ENCODE peak calls at places on chromosomes 5 and 9, in ten cellular contexts. G is right atrium auricular region, R is cardiac fibroblast, T is nephron progenitor cell, Y is MCF 10A, D is foreskin keratinocyte, C is endothelial cell, U is WTC11, Z is fibroblast of lung, S is progenitor cell of endocrine pancreas. K is an unnamed sample.

GRCh38 chr9:16628421-16628820 is 242.0 kb downstream of the BNC2 start:
- DNase-seq in G (no peak), R (peak), T (no peak), Y (no peak), D (no peak), C (no peak), U (no peak), Z (peak), S (no peak), K (no peak)

GRCh38 chr9:22813520-22813919 is 366.9 kb downstream of the DMRTA1 start:
- DNase-seq in G (no peak), R (peak), T (no peak), Y (peak), D (no peak), C (no peak), U (no peak), Z (peak), S (no peak), K (peak)

GRCh38 chr9:112273826-112274225 is 59.6 kb downstream of the PTBP3 start:
- DNase-seq in G (no peak), R (no peak), T (no peak), Y (no peak), D (no peak), C (no peak), U (no peak), Z (no peak), S (no peak), K (no peak)

GRCh38 chr9:1875921-1876448 is 139.2 kb upstream of the SMARCA2 start:
- DNase-seq in G (no peak), R (no peak), T (no peak), Y (no peak), D (no peak), C (no peak), U (no peak), Z (no peak), S (no peak), K (no peak)

GRCh38 chr9:121057821-121058220 is 7.7 kb upstream of the C5 start:
- DNase-seq in G (no peak), R (no peak), T (no peak), Y (no peak), D (no peak), C (no peak), U (no peak), Z (no peak), S (no peak), K (no peak)

GRCh38 chr5:9168791-9169611 is 376.9 kb downstream of the SEMA5A start:
- DNase-seq in G (no peak), R (peak), T (no peak), Y (peak), D (peak), C (no peak), U (no peak), Z (peak), S (no peak), K (no peak)

GRCh38 chr5:56128166-56128565 is 105.0 kb downstream of the ANKRD55 start:
- DNase-seq in G (no peak), R (no peak), T (no peak), Y (no peak), D (no peak), C (no peak), U (no peak), Z (no peak), S (no peak), K (no peak)

GRCh38 chr5:151383011-151383410 is 35.7 kb upstream of the SLC36A2 start:
- DNase-seq in G (no peak), R (no peak), T (peak), Y (peak), D (no peak), C (no peak), U (no peak), Z (no peak), S (no peak), K (no peak)

GRCh38 chr5:43602456-43602817 is 543 bp upstream of the NNT start:
- DNase-seq in G (no peak), R (peak), T (peak), Y (peak), D (peak), C (no peak), U (peak), Z (peak), S (peak), K (peak)

GRCh38 chr9:37693265-37693664 is 42.5 kb downstream of the FRMPD1 start:
- DNase-seq in G (no peak), R (peak), T (no peak), Y (no peak), D (no peak), C (no peak), U (no peak), Z (no peak), S (no peak), K (peak)

GRCh38 chr5:153714732-153715287 is 224.3 kb downstream of the GRIA1 start:
- DNase-seq in G (no peak), R (peak), T (no peak), Y (no peak), D (no peak), C (no peak), U (no peak), Z (peak), S (no peak), K (peak)

GRCh38 chr5:153707626-153708025 is 217.2 kb downstream of the GRIA1 start:
- DNase-seq in G (no peak), R (no peak), T (no peak), Y (no peak), D (no peak), C (no peak), U (no peak), Z (no peak), S (no peak), K (no peak)

GRCh38 chr5:153713913-153714312 is 223.4 kb downstream of the GRIA1 start:
- DNase-seq in G (no peak), R (no peak), T (no peak), Y (no peak), D (no peak), C (no peak), U (no peak), Z (peak), S (no peak), K (no peak)

GRCh38 chr5:153712946-153713345 is 222.5 kb downstream of the GRIA1 start:
- DNase-seq in G (no peak), R (no peak), T (no peak), Y (no peak), D (no peak), C (no peak), U (no peak), Z (no peak), S (no peak), K (no peak)

GRCh38 chr5:153711755-153712154 is 221.3 kb downstream of the GRIA1 start:
- DNase-seq in G (no peak), R (peak), T (no peak), Y (no peak), D (no peak), C (no peak), U (no peak), Z (peak), S (no peak), K (no peak)
- TF ChIP-seq CTCF in G (peak), R (peak), T (no peak), Y (peak), D (peak), C (no peak), U (no peak), Z (no peak), S (no peak), K (peak)

GRCh38 chr9:6078382-6079105 is 63.1 kb upstream of the RANBP6 start:
- DNase-seq in G (no peak), R (peak), T (no peak), Y (no peak), D (no peak), C (no peak), U (peak), Z (peak), S (no peak), K (no peak)

GRCh38 chr9:6086006-6086655 is 70.7 kb upstream of the RANBP6 start:
- DNase-seq in G (no peak), R (no peak), T (peak), Y (no peak), D (no peak), C (no peak), U (no peak), Z (peak), S (no peak), K (no peak)

GRCh38 chr9:6076856-6077255 is 61.4 kb upstream of the RANBP6 start:
- DNase-seq in G (no peak), R (peak), T (no peak), Y (peak), D (peak), C (no peak), U (no peak), Z (peak), S (no peak), K (no peak)

GRCh38 chr9:6079386-6079785 is 64.0 kb upstream of the RANBP6 start:
- DNase-seq in G (no peak), R (no peak), T (no peak), Y (no peak), D (no peak), C (no peak), U (no peak), Z (no peak), S (no peak), K (no peak)

DNA sequence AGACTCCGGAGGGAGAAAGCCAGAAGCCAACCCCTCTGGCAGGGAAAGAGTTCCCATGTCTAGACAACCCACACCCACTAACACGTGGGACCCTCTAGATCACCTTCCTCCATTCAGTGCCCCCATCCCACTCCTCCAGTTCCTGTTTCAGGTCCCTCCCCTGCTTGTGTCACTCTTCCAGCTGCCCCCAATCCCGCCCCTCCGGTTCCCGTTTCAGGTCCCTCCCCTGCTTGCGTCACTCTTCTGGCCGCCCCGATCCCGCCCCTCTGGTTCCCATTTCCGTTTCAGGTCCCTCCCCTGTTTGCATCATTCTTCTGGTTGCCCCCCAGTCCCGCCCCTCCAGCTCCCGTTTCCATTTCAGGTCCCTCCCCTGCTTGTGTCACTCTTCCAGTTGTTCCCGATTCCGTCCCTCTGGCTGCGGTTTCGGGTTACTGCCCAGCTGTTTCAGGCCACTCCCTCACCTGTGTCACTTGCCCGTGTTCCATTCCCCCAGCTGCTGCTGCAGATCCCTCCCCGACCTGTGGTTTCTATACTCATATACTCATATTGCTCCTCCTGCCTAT is 64.8 kb upstream of the RANBP6 start:
- DNase-seq in G (peak), R (peak), T (peak), Y (peak), D (peak), C (peak), U (peak), Z (peak), S (peak), K (peak)
- TF ChIP-seq CTCF in G (peak), R (no peak), T (no peak), Y (no peak), D (peak), C (no peak), U (no peak), Z (no peak), S (no peak), K (peak)

GRCh38 chr9:76143834-76144233 is 250.4 kb downstream of the RFK start:
- DNase-seq in G (no peak), R (no peak), T (no peak), Y (no peak), D (no peak), C (no peak), U (no peak), Z (peak), S (no peak), K (no peak)
- TF ChIP-seq CTCF in G (no peak), R (no peak), T (no peak), Y (no peak), D (no peak), C (no peak), U (no peak), Z (no peak), S (no peak), K (no peak)

DNA sequence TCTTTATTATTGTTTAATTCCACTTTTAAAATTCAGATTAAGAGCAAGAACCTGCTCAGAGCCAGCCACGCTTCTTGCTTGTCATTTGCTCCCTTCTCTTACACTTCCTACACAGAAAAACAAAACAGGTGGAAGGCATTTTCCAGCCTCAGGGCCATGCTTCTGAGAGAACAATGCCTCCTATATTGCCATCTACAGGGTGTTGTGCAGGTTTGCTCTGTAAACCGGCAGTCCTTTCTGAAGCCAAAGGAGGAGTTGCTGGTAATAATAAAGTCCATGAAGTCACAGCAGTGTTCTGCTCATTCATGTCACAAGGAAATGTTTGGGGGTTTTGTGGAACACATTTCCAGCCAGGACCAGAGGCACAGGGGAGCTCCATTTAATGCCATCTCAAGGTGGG is 16.1 kb upstream of the PRLR start:
- DNase-seq in G (no peak), R (no peak), T (no peak), Y (no peak), D (no peak), C (no peak), U (no peak), Z (no peak), S (no peak), K (no peak)
- TF ChIP-seq CTCF in G (no peak), R (no peak), T (peak), Y (no peak), D (peak), C (no peak), U (no peak), Z (no peak), S (peak), K (peak)